ENCODE peak calls at places on chromosomes 6 and 20, in six cellular contexts. T is K562, G is HepG2, L is H1, O is GM12878, E is GM12891. Y is an unnamed sample.

GRCh38 chr6:143270026-143270425 is 180.5 kb downstream of the ADAT2 start:
- DNase-seq in T (no peak), G (no peak), L (no peak), O (no peak), E (no peak), Y (no peak)

GRCh38 chr6:134007077-134007476 is 45.3 kb downstream of the SLC2A12 start:
- DNase-seq in T (no peak), G (no peak), L (no peak), O (no peak), E (no peak), Y (no peak)

GRCh38 chr6:11615214-11615602 is 77.7 kb downstream of the TMEM170B start:
- DNase-seq in T (no peak), G (no peak), L (no peak), O (no peak), E (no peak), Y (no peak)

GRCh38 chr6:139364302-139364981 is 10.0 kb downstream of the CITED2 start:
- DNase-seq in T (peak; percentile 66), G (no peak), L (no peak), O (peak; percentile 48), E (peak; percentile 13), Y (no peak)

GRCh38 chr6:75117701-75118100 is 88.2 kb downstream of the COL12A1 start:
- DNase-seq in T (no peak), G (no peak), L (no peak), O (no peak), E (no peak), Y (no peak)

GRCh38 chr6:30885999-30886896 is 1.9 kb downstream of the DDR1 start:
- DNase-seq in T (peak; percentile 82), G (peak; percentile 95), L (peak; percentile 87), O (no peak), E (no peak), Y (no peak)

GRCh38 chr20:41011551-41012067 is 17.0 kb upstream of the TOP1 start:
- DNase-seq in T (no peak), G (no peak), L (no peak), O (peak; percentile 95), E (peak; percentile 71), Y (peak; percentile 76)

GRCh38 chr6:52389626-52390360 is 27.8 kb downstream of the PAQR8 start:
- DNase-seq in T (peak; percentile 59), G (peak; percentile 94), L (no peak), O (peak; percentile 87), E (no peak), Y (peak; percentile 38)

GRCh38 chr20:5654557-5654956 is 95.6 kb upstream of the SHLD1 start:
- DNase-seq in T (peak; percentile 48), G (peak; percentile 93), L (no peak), O (no peak), E (no peak), Y (no peak)

GRCh38 chr20:55103188-55103587 is 627.8 kb downstream of the DOK5 start:
- DNase-seq in T (peak; percentile 88), G (no peak), L (no peak), O (no peak), E (no peak), Y (no peak)

GRCh38 chr20:47453167-47453782 is 48.4 kb upstream of the NCOA3 start:
- DNase-seq in T (no peak), G (peak; percentile 85), L (no peak), O (peak; percentile 92), E (peak; percentile 44), Y (peak; percentile 56)

GRCh38 chr6:21999012-21999528 is 297.8 kb downstream of the PRL start:
- DNase-seq in T (no peak), G (no peak), L (no peak), O (no peak), E (no peak), Y (no peak)

GRCh38 chr6:49790340-49790739 is 3.3 kb upstream of the PGK2 start:
- DNase-seq in T (no peak), G (no peak), L (no peak), O (no peak), E (no peak), Y (no peak)

DNA sequence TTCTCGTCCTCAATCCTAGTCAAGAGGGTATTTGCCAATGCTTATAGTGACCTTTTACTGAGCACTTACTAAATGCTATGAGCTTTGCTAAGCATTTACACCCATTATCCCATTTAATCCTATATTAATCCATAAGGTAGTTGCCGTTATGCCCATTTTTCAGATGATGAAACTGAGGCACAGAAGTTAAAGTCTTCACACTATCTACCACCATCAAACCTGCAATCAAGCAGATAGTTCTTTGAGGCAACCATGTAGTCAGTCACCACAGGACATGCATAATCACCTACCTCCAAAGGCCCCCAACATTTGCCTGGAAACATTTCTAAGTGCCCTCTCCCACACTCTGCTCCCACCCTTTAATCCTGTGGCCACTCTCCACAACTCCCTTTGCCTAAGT is 149.6 kb downstream of the LY86 start:
- DNase-seq in T (no peak), G (no peak), L (no peak), O (no peak), E (no peak), Y (no peak)
- TF ChIP-seq POLR2A in T (no peak), G (no peak), L (no peak), O (no peak), E (no peak), Y (no peak)

DNA sequence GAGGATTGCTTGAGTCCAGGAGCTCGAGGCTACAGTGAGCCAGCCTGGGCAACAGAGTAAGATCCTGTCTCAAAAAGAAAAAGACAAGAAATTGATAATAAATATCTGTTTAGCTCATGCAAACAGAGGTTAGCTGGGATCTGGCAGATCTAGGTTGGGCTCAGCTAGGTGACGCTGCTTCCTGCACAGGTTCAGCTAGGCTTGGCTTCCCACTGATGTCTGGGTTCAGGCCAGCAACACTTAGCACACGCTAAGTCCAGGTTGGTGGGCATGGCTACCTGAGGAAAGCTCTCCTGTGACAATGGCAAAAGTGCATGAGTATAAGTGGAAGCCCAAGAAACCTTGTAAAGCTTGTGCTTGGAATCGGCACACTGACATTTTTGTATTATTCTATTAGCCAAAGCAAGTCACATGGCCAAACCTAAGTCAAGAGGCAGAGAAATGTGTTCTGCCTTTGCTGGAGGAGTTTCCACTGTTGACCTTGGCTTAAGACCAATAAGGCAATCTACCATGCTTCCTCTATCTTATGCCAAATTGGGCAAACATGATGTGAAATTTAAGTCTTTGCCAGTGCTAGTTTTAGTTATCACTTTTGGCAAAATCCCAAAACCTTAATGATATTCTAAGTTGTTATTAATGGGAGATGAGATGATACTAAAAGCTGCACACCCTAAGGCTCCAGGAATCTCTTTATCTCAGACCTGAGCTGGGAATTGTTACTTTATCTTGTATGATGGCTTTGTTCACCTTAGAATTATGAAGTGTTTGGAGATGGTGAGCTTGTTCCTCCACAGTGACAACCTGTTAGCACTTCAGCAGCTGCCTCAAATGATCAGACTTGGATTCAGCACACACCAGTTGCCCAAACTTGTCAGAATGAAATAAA is 49.0 kb downstream of the RIN2 start:
- DNase-seq in T (no peak), G (no peak), L (no peak), O (no peak), E (no peak), Y (no peak)
- TF ChIP-seq TAF1 in T (no peak), G (no peak), L (no peak), O (no peak), E (no peak), Y (no peak)

GRCh38 chr20:63972312-63973159 is 2.8 kb upstream of the ZNF512B start:
- DNase-seq in T (no peak), G (peak; percentile 69), L (no peak), O (no peak), E (peak; percentile 5), Y (no peak)
- TF ChIP-seq POLR2AphosphoS5 in T (no peak), G (peak; percentile 5), L (no peak), O (peak; percentile 34), E (peak; percentile 74), Y (peak; percentile 68)

DNA sequence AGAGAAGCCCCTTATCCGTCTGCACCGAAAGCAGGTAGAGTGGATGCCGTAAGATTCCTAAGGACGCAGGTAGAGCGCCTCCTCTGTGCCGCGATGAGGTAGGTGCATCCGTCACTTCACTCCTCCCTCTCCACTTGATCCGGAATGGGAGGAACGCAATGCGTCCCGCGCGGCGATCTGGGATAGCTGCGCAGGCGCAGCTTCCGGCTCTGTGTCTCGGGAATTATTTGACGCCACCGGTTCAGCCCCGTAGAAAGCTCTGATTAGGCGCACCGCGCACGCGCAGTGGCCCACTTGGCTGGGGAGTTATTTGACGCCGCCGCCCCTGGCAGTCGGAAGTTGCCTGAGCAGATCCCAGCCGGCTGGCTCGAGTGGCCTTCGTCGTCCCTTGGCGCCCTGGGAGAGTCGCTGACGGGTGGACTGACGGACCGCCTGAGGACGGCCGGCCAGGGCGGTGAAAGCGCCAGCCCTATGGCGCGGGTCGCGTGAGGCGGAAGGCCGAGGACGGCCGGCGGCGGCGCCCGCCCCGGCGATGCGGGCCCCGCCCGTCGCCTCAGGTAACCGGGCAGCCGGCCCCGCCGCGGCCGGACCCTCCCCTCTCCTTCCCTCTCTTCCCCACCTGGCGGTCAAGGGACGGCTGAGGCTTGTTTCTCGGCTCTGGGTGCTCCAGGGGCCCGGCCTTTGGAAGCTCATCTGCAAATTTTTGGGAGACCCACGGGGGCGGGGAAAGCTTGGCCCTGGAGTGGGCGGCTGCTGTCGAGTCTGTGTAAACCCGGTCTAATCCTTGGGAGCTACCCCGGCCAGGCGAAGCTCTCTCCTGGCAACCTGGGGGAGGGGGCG is at the start of gene RALGAPB:
- DNase-seq in T (peak; percentile 100), G (peak; percentile 100), L (peak; percentile 99), O (peak; percentile 98), E (peak; percentile 92), Y (peak; percentile 91)
- TF ChIP-seq POLR2A in T (peak; percentile 75), G (peak; percentile 92), L (peak; percentile 59), O (peak; percentile 86), E (peak; percentile 85), Y (peak; percentile 80)

DNA sequence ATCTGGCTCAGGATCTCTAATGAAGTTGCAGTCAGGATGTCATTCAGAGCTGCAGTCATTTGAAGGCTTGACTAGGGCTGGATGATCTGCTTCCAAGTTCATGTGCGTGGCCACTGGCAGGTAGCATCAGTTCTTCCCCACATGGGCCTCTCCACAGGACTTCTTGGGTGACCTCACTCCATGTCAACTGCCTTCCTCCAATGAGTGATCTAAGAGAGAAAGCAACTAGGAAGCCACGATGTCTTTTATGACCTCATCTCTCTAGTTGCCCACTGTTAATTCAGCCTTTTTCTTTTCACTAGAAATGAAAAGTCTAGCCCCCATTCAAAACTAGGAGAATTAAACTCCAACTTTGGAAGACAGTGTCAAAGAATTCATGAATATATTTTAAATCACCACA is 104.1 kb downstream of the COL9A1 start:
- DNase-seq in T (no peak), G (no peak), L (no peak), O (no peak), E (no peak), Y (no peak)
- TF ChIP-seq TAF1 in T (no peak), G (no peak), L (no peak), O (no peak), E (no peak), Y (no peak)

GRCh38 chr6:43622541-43622940 is 6.5 kb downstream of the GTPBP2 start:
- DNase-seq in T (no peak), G (no peak), L (no peak), O (no peak), E (no peak), Y (no peak)

GRCh38 chr6:43624786-43625288 is 4.2 kb downstream of the GTPBP2 start:
- DNase-seq in T (no peak), G (no peak), L (no peak), O (no peak), E (no peak), Y (no peak)

GRCh38 chr6:43623880-43624785 is 4.9 kb downstream of the GTPBP2 start:
- DNase-seq in T (no peak), G (no peak), L (no peak), O (no peak), E (no peak), Y (no peak)

GRCh38 chr6:43627008-43627825 is 1.8 kb downstream of the GTPBP2 start:
- DNase-seq in T (peak; percentile 98), G (peak; percentile 89), L (no peak), O (peak; percentile 23), E (no peak), Y (no peak)

GRCh38 chr6:43625393-43625992 is 3.6 kb downstream of the GTPBP2 start:
- DNase-seq in T (no peak), G (no peak), L (no peak), O (no peak), E (no peak), Y (no peak)
- TF ChIP-seq POLR2AphosphoS5 in T (no peak), G (no peak), L (no peak), O (no peak), E (no peak), Y (no peak)